ENCODE peak calls at places on chromosomes 4 and X, in five cellular contexts. X is HFFc6; O is fibroblast of mammary gland; K is amniotic stem cell; E is effector memory CD4-positive, alpha-beta T cell. G is an unnamed sample.

GRCh38 chrX:118066867-118067515 is 49.6 kb downstream of the KLHL13 start:
- DNase-seq in X (no peak), O (no peak), K (no peak), E (no peak), G (no peak)

GRCh38 chr4:138437263-138437851 is 195.2 kb upstream of the SLC7A11 start:
- DNase-seq in X (no peak), O (no peak), K (no peak), E (no peak), G (no peak)

GRCh38 chr4:45438047-45438446 is 685.8 kb downstream of the GABRG1 start:
- DNase-seq in X (no peak), O (no peak), K (no peak), E (no peak), G (no peak)

GRCh38 chr4:38456096-38456495 is 207.9 kb upstream of the KLF3 start:
- DNase-seq in X (no peak), O (no peak), K (no peak), E (no peak), G (no peak)

GRCh38 chrX:134669378-134670098 is 11.3 kb upstream of the PLAC1 start:
- DNase-seq in X (peak; percentile 89), O (peak; percentile 92), K (peak; percentile 54), E (no peak), G (peak; percentile 81)

GRCh38 chrX:72046447-72046846 is 85.3 kb downstream of the RTL5 start:
- DNase-seq in X (no peak), O (no peak), K (no peak), E (no peak), G (no peak)

GRCh38 chr4:176236909-176237308 is 32.1 kb downstream of the ASB5 start:
- DNase-seq in X (no peak), O (peak; percentile 10), K (no peak), E (no peak), G (no peak)

GRCh38 chr4:37802068-37802666 is 24.3 kb upstream of the PGM2 start:
- DNase-seq in X (peak; percentile 75), O (peak; percentile 79), K (peak; percentile 63), E (no peak), G (peak; percentile 73)

GRCh38 chrX:66602381-66602938 is 36.4 kb downstream of the EDA2R start:
- DNase-seq in X (no peak), O (no peak), K (no peak), E (no peak), G (no peak)

GRCh38 chr4:138035781-138036258 is 206.3 kb downstream of the SLC7A11 start:
- DNase-seq in X (peak; percentile 79), O (peak; percentile 76), K (peak; percentile 44), E (no peak), G (peak; percentile 67)

GRCh38 chr4:80307183-80307735 is 28.3 kb upstream of the CFAP299 start:
- DNase-seq in X (no peak), O (no peak), K (no peak), E (no peak), G (peak; percentile 46)

GRCh38 chr4:17854076-17854475 is 43.3 kb downstream of the NCAPG start:
- DNase-seq in X (no peak), O (no peak), K (no peak), E (no peak), G (no peak)

GRCh38 chr4:93299116-93299515 is 529.4 kb upstream of the ATOH1 start:
- DNase-seq in X (no peak), O (no peak), K (no peak), E (no peak), G (no peak)

GRCh38 chr4:184294734-184295133 is 77.1 kb upstream of the ENPP6 start:
- DNase-seq in X (no peak), O (no peak), K (no peak), E (no peak), G (no peak)

GRCh38 chrX:48761674-48762471 is at the start of gene GLOD5:
- DNase-seq in X (no peak), O (peak; percentile 3), K (no peak), E (no peak), G (no peak)

GRCh38 chrX:11733614-11734013 is 24.4 kb upstream of the MSL3 start:
- DNase-seq in X (no peak), O (no peak), K (no peak), E (no peak), G (no peak)

GRCh38 chr4:25949166-25949748 is 35.2 kb downstream of the SMIM20 start:
- DNase-seq in X (no peak), O (no peak), K (no peak), E (no peak), G (no peak)

GRCh38 chr4:19583827-19584569 is 667.7 kb upstream of the SLIT2 start:
- DNase-seq in X (no peak), O (peak; percentile 48), K (no peak), E (no peak), G (peak; percentile 29)

GRCh38 chrX:113305496-113305895 is 464.9 kb upstream of the AMOT start:
- DNase-seq in X (peak; percentile 28), O (peak; percentile 83), K (peak; percentile 46), E (no peak), G (peak; percentile 59)

GRCh38 chr4:8745828-8746225 is 125.8 kb downstream of the HMX1 start:
- DNase-seq in X (no peak), O (no peak), K (no peak), E (no peak), G (no peak)

GRCh38 chrX:2539586-2539985 is 38.8 kb upstream of the DHRSX start:
- DNase-seq in X (no peak), O (no peak), K (no peak), E (no peak), G (no peak)